ENCODE peak calls at places on chromosome 14, in five cellular contexts. Z is hepatocyte; C is CD8-positive, alpha-beta memory T cell; D is CD4-positive, alpha-beta memory T cell; O is SK-N-SH. R is an unnamed sample. For H3K27me3 and H3K36me3, the result is how much of the 10 kb centered on the place peaks cover.

GRCh38 chr14:99395904-99396530 is 84.6 kb downstream of the SETD3 start:
- DNase-seq in Z (no peak), C (peak), D (peak), O (no peak), R (no peak)

GRCh38 chr14:103071544-103072251 is 12.3 kb upstream of the LBHD2 start:
- DNase-seq in Z (no peak), C (no peak), D (no peak), O (no peak), R (no peak)

GRCh38 chr14:33676135-33676566 is 274.7 kb downstream of the EGLN3 start:
- DNase-seq in Z (peak), C (no peak), D (no peak), O (peak), R (peak)

GRCh38 chr14:99879401-99880295 is 86.4 kb downstream of the EML1 start:
- DNase-seq in Z (peak), C (no peak), D (no peak), O (no peak), R (peak)

GRCh38 chr14:47917344-47917954 is 242.0 kb upstream of the MDGA2 start:
- DNase-seq in Z (peak), C (no peak), D (no peak), O (no peak), R (no peak)

GRCh38 chr14:76768671-76769500 is 7.6 kb downstream of the VASH1 start:
- DNase-seq in Z (no peak), C (no peak), D (no peak), O (no peak), R (no peak)

GRCh38 chr14:95296595-95297365 is 22.9 kb downstream of the CLMN start:
- DNase-seq in Z (no peak), C (no peak), D (no peak), O (no peak), R (peak)

GRCh38 chr14:22849212-22849819 is 12.9 kb downstream of the MMP14 start:
- DNase-seq in Z (no peak), C (no peak), D (no peak), O (peak), R (no peak)

GRCh38 chr14:50726372-50727107 is 58.4 kb upstream of the SAV1 start:
- DNase-seq in Z (no peak), C (no peak), D (peak), O (no peak), R (no peak)

GRCh38 chr14:94686511-94687160 is 74.4 kb downstream of the SERPINA3 start:
- DNase-seq in Z (no peak), C (no peak), D (no peak), O (peak), R (no peak)

GRCh38 chr14:89669209-89669608 is 252.2 kb upstream of the FOXN3 start:
- DNase-seq in Z (no peak), C (no peak), D (no peak), O (no peak), R (no peak)

GRCh38 chr14:20197459-20197858 is 6.8 kb downstream of the OR11G2 start:
- DNase-seq in Z (no peak), C (no peak), D (no peak), O (no peak), R (no peak)

GRCh38 chr14:65180725-65181025 is 78.4 kb upstream of the MAX start:
- DNase-seq in Z (no peak), C (no peak), D (no peak), O (no peak), R (no peak)

GRCh38 chr14:75831455-75831854 is 150.3 kb downstream of the TGFB3 start:
- DNase-seq in Z (peak), C (peak), D (peak), O (no peak), R (peak)

GRCh38 chr14:65627315-65627714 is 214.8 kb downstream of the FUT8 start:
- DNase-seq in Z (no peak), C (no peak), D (no peak), O (no peak), R (no peak)

GRCh38 chr14:96622926-96623325 is 120.7 kb downstream of the PAPOLA start:
- DNase-seq in Z (no peak), C (peak), D (no peak), O (no peak), R (no peak)

GRCh38 chr14:100138082-100138787 is 21.2 kb downstream of the DEGS2 start:
- DNase-seq in Z (no peak), C (no peak), D (no peak), O (no peak), R (no peak)

GRCh38 chr14:104724407-104724980 is 465 bp downstream of the ADSS1 start:
- DNase-seq in Z (no peak), C (no peak), D (no peak), O (peak), R (peak)

GRCh38 chr14:77039285-77040058 is 11.0 kb upstream of the IRF2BPL start:
- DNase-seq in Z (peak), C (no peak), D (no peak), O (no peak), R (no peak)

GRCh38 chr14:99604766-99605298 is 825 bp upstream of the CCDC85C start:
- DNase-seq in Z (peak), C (no peak), D (no peak), O (peak), R (peak)

GRCh38 chr14:65821224-65821753 is 408.8 kb downstream of the FUT8 start:
- DNase-seq in Z (no peak), C (no peak), D (no peak), O (no peak), R (no peak)

GRCh38 chr14:22888662-22889061 is 5.6 kb downstream of the REM2 start:
- DNase-seq in Z (no peak), C (no peak), D (peak), O (no peak), R (peak)

GRCh38 chr14:50116986-50117385 is 614 bp upstream of the VCPKMT start:
- DNase-seq in Z (no peak), C (no peak), D (no peak), O (no peak), R (peak)

GRCh38 chr14:94560782-94561655 is at the start of gene SERPINA4:
- DNase-seq in Z (peak), C (no peak), D (no peak), O (no peak), R (peak)

GRCh38 chr14:60643443-60644402 is 5.6 kb downstream of the SIX1 start:
- DNase-seq in Z (peak), C (no peak), D (no peak), O (no peak), R (no peak)
- H3K27me3 ChIP-seq in Z (half or more), C (half or more), D (half or more), O (under half), R (half or more)

GRCh38 chr14:80208426-80208950 is 2.8 kb downstream of the DIO2 start:
- DNase-seq in Z (no peak), C (no peak), D (no peak), O (no peak), R (no peak)
- H3K36me3 ChIP-seq in Z (under half), C (under half), D (under half), O (under half), R (under half)

DNA sequence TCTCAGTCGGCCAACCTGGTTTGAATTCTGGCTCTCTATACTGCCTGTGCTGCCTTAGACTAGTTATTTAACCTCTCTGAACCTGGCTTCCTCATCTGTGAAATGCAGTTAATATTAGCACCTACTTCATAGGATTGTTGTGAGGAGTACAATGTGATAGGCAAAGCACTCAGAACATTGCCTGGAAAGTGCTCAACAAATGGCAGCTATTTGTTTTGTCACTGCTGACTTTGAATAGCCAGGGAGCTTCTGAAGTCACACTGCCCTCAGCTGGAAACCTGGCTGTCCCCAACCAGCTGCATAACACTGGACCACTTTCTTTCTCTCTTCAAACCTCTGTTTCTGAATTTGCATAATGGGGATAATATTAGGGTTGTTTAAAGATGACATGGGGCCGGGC is 9.6 kb downstream of the TMEM30B start:
- DNase-seq in Z (no peak), C (no peak), D (no peak), O (no peak), R (no peak)
- H3K27me3 ChIP-seq in Z (under half), C (under half), D (under half), O (under half), R (under half)

GRCh38 chr14:52716160-52716559 is 9.2 kb downstream of the PSMC6 start:
- DNase-seq in Z (no peak), C (no peak), D (no peak), O (no peak), R (no peak)
- H3K36me3 ChIP-seq in Z (under half), C (under half), D (under half), O (half or more), R (under half)

DNA sequence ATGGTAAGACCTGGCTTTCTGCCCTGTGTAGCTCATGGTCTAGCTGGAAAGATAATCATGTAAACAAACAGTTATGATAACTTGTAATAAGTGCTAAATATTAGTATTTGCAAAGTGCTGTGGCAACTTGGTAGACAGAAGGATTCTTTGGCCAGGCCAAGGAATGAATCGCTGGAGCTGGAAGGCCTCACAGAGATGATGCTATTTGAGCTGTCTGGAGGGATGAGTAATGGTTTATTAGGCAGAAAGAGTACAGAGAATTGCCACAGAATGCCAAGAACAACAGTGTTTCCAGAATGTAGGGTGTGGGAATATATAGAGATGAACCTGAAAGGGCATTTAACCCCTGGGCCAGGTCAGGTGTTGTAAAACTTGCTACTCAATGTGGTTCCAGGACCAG is 27.6 kb downstream of the OTX2 start:
- DNase-seq in Z (no peak), C (no peak), D (no peak), O (no peak), R (no peak)
- H3K27me3 ChIP-seq in Z (under half), C (under half), D (under half), O (under half), R (under half)

DNA sequence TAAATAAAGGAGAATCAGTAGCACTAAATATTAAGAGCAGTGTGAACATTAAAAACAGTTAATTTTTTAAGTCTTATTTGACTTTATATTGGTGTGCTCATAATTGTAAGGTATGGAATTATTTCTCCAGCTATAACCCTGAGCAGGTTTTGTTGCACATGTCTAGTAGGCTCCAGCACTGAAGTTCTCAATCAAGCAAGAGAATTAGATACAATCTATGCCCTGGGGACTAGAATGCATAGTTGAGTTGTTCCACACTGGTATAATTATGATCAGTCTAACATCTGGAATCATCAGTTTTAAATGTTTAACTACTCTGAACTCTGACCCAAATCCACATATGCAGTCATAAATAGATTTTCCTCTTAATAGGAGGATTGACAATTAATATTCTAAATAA is 257.8 kb upstream of the ARHGAP5 start:
- DNase-seq in Z (no peak), C (no peak), D (no peak), O (peak), R (no peak)
- H3K36me3 ChIP-seq in Z (under half), C (under half), D (under half), O (under half), R (under half)

GRCh38 chr14:81435578-81436295 is 35.6 kb upstream of the STON2 start:
- DNase-seq in Z (peak), C (no peak), D (peak), O (peak), R (peak)

GRCh38 chr14:81436296-81437138 is 36.4 kb upstream of the STON2 start:
- DNase-seq in Z (peak), C (no peak), D (peak), O (peak), R (peak)

GRCh38 chr14:81440041-81440440 is 39.9 kb upstream of the STON2 start:
- DNase-seq in Z (no peak), C (no peak), D (no peak), O (no peak), R (no peak)

GRCh38 chr14:81435048-81435577 is 35.0 kb upstream of the STON2 start:
- DNase-seq in Z (no peak), C (no peak), D (no peak), O (no peak), R (no peak)

DNA sequence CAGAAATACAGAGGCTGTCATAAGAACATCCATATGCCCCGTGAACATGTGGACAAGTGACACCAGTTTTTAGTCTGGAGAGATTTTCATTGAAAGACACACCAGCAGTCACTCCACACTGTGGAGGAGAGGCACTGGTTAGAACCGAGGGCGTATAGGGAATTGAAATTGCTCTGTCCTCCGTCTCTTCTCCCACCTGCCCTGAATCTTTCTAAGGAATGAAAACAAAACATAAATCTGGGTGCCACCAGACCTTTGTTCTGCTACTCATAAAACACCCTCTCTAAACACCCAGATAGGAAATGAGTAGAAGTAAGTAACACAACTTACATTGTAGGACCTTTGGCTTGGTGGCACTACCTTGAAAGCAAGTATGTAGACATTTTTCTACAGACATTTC is 37.1 kb upstream of the STON2 start:
- DNase-seq in Z (no peak), C (no peak), D (no peak), O (no peak), R (no peak)
- H3K27me3 ChIP-seq in Z (under half), C (under half), D (under half), O (under half), R (under half)

DNA sequence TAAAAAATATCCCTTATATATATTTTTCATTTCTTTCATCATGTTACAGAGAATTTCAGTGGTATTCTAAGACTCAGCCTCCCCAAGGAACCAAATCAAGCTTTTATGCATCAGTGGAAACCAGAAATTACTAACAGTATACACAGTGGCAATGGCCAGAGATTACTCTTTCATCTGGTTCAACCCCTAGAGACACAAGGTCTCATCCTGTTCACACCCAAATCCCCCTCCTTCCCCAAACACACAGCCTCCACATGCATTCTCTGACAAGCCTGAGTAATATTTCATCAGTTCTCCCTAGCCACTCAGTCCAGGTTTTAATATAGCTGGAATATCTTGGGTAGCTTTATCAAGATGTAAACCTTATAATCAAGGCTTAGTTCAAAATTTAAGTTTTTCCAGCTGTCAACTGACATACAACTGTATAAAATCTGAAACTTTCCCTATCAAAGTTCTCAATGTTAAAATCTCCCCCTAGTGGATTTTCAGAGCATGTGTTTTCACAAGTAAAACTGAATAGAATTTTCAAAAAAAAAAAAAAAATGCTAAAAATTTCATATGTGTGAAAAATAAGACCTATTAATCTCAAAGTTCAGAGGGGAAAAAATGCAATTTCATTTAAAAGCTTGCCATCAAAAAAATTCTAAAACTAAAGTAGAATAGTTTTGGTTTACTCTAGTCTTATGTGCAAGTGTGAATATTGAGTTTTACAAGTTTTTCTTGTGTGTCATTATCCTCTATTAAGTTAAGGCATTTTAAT is 10.5 kb upstream of the SSTR1 start:
- DNase-seq in Z (no peak), C (no peak), D (peak), O (no peak), R (no peak)
- H3K36me3 ChIP-seq in Z (under half), C (under half), D (under half), O (under half), R (under half)

GRCh38 chr14:69819607-69820006 is 22.6 kb upstream of the SLC10A1 start:
- DNase-seq in Z (no peak), C (no peak), D (no peak), O (no peak), R (no peak)
- H3K27me3 ChIP-seq in Z (under half), C (under half), D (under half), O (under half), R (under half)